ENCODE peak calls at places on chromosomes 11 and 22, in seven cellular contexts. W is adrenal gland, F is HepG2, C is sigmoid colon, I is HCT116, S is heart left ventricle, R is esophagus squamous epithelium. B is an unnamed sample.
A peak's percentile ranks its signal among the peaks of the same experiment; 100 is the strongest.

GRCh38 chr11:67404515-67405195 is 772 bp downstream of the TBC1D10C start:
- DNase-seq in W (no peak), F (no peak), C (no peak), I (no peak), S (no peak), R (no peak), B (no peak)

GRCh38 chr11:61058583-61059259 is 43.6 kb upstream of the CD5 start:
- DNase-seq in W (no peak), F (no peak), C (peak; percentile 22), I (no peak), S (no peak), R (no peak), B (no peak)

GRCh38 chr22:46297151-46297819 is 615 bp downstream of the GTSE1 start:
- DNase-seq in W (peak; percentile 65), F (peak; percentile 11), C (no peak), I (no peak), S (no peak), R (no peak), B (no peak)

GRCh38 chr11:80638296-80638695 is 1197.5 kb upstream of the TENM4 start:
- DNase-seq in W (no peak), F (no peak), C (no peak), I (no peak), S (no peak), R (no peak), B (no peak)

GRCh38 chr22:45603631-45604030 is 68.0 kb upstream of the ATXN10 start:
- DNase-seq in W (no peak), F (no peak), C (peak; percentile 48), I (no peak), S (no peak), R (no peak), B (no peak)

GRCh38 chr11:127993788-127994187 is 593.6 kb downstream of the ETS1 start:
- DNase-seq in W (no peak), F (no peak), C (no peak), I (no peak), S (no peak), R (no peak), B (no peak)

GRCh38 chr22:20436309-20437252 is 1.0 kb downstream of the SCARF2 start:
- DNase-seq in W (no peak), F (no peak), C (peak; percentile 73), I (no peak), S (no peak), R (no peak), B (peak; percentile 72)

GRCh38 chr22:17914474-17914873 is 109.9 kb downstream of the MICAL3 start:
- DNase-seq in W (no peak), F (no peak), C (peak; percentile 33), I (no peak), S (no peak), R (no peak), B (no peak)

GRCh38 chr11:112537846-112538330 is 277.2 kb upstream of the PLET1 start:
- DNase-seq in W (no peak), F (no peak), C (no peak), I (no peak), S (no peak), R (no peak), B (no peak)

GRCh38 chr22:30947821-30948454 is 20.6 kb downstream of the MORC2 start:
- DNase-seq in W (no peak), F (peak; percentile 26), C (no peak), I (peak; percentile 16), S (no peak), R (no peak), B (no peak)

GRCh38 chr11:67354314-67355022 is 1.1 kb upstream of the POLD4 start:
- DNase-seq in W (peak; percentile 87), F (peak; percentile 97), C (peak; percentile 81), I (peak; percentile 92), S (peak; percentile 69), R (no peak), B (no peak)

GRCh38 chr11:96205460-96205809 is 137.6 kb downstream of the MAML2 start:
- DNase-seq in W (no peak), F (no peak), C (no peak), I (no peak), S (no peak), R (no peak), B (no peak)

GRCh38 chr11:108853151-108853550 is 188.3 kb downstream of the DDX10 start:
- DNase-seq in W (no peak), F (no peak), C (no peak), I (no peak), S (no peak), R (no peak), B (no peak)
- H3K27ac ChIP-seq in W (no peak overlapping the region), F (no peak overlapping the region), C (no peak overlapping the region), I (no peak overlapping the region), S (no peak overlapping the region), R (no peak overlapping the region), B (no peak overlapping the region)

GRCh38 chr11:14520086-14520901 is at the start of gene PSMA1:
- DNase-seq in W (peak; percentile 97), F (peak; percentile 94), C (peak; percentile 97), I (peak; percentile 89), S (peak; percentile 95), R (peak; percentile 74), B (peak; percentile 97)
- TF ChIP-seq POLR2A in W (peak; percentile 85), F (peak; percentile 79), C (peak; percentile 37), I (peak; percentile 59), S (no peak), R (no peak), B (peak; percentile 62)

GRCh38 chr22:47484960-47485571 is 722.6 kb downstream of the TBC1D22A start:
- DNase-seq in W (no peak), F (no peak), C (no peak), I (no peak), S (no peak), R (no peak), B (no peak)
- H3K27ac ChIP-seq in W (no peak overlapping the region), F (no peak overlapping the region), C (no peak overlapping the region), I (no peak overlapping the region), S (no peak overlapping the region), R (no peak overlapping the region), B (no peak overlapping the region)

GRCh38 chr11:70271635-70271953 is 1.1 kb downstream of the PPFIA1 start:
- DNase-seq in W (no peak), F (no peak), C (peak; percentile 45), I (no peak), S (no peak), R (no peak), B (no peak)

GRCh38 chr11:70270104-70270876 is at the start of gene PPFIA1:
- DNase-seq in W (peak; percentile 96), F (peak; percentile 90), C (peak; percentile 97), I (peak; percentile 91), S (peak; percentile 96), R (peak; percentile 65), B (peak; percentile 95)

GRCh38 chr11:70268526-70268925 is 2.0 kb upstream of the PPFIA1 start:
- DNase-seq in W (no peak), F (no peak), C (no peak), I (no peak), S (no peak), R (no peak), B (no peak)

GRCh38 chr11:70272009-70272408 is 1.5 kb downstream of the PPFIA1 start:
- DNase-seq in W (no peak), F (no peak), C (peak; percentile 27), I (no peak), S (no peak), R (no peak), B (no peak)

DNA sequence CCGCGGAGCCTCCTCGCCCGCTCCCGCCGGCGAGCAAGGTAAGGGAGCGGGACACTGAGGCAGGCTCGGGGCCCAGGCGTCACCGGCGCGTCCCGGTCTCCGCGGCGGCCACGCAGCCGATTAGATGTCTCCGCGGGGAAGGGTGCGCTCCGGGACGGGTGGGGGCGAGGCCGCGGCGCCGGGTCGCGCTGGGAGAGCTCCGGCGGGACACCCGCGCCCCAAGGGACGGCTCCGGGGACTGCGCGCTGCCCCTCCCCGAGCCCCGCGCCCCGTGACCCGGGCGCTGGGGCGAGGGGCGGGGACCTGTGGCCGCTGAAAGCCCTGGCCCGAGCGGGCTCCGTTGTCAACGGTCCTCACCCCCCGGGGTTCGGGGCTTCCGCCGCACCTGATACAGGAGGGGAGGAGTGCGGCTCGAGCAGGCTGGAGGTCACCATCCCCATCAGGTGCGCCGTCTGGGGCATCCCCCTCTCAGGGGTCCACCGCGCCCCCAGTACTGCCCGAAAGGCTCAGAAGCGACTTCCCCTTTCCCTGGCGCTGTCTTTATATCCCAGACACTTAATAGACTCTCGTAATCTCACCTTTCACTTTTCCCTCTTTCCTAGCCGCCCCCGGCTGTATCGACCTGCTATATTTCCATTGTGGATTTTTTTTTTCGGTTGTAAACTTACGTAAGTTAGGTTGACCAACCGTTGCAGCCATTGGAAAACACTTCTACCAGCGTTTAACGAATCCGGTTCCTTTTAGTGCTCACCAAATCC is 566 bp downstream of the PPFIA1 start:
- DNase-seq in W (peak; percentile 46), F (peak; percentile 37), C (peak; percentile 69), I (no peak), S (peak; percentile 44), R (no peak), B (peak; percentile 71)
- TF ChIP-seq POLR2A in W (no peak), F (no peak), C (no peak), I (no peak), S (no peak), R (no peak), B (peak; percentile 9)

GRCh38 chr11:47329431-47329993 is 23.0 kb downstream of the MYBPC3 start:
- DNase-seq in W (no peak), F (no peak), C (no peak), I (no peak), S (peak; percentile 36), R (no peak), B (no peak)
- H3K27ac ChIP-seq in W (no peak overlapping the region), F (no peak overlapping the region), C (no peak overlapping the region), I (no peak overlapping the region), S (peak overlapping the region; percentile 74), R (peak overlapping the region; percentile 25), B (no peak overlapping the region)

DNA sequence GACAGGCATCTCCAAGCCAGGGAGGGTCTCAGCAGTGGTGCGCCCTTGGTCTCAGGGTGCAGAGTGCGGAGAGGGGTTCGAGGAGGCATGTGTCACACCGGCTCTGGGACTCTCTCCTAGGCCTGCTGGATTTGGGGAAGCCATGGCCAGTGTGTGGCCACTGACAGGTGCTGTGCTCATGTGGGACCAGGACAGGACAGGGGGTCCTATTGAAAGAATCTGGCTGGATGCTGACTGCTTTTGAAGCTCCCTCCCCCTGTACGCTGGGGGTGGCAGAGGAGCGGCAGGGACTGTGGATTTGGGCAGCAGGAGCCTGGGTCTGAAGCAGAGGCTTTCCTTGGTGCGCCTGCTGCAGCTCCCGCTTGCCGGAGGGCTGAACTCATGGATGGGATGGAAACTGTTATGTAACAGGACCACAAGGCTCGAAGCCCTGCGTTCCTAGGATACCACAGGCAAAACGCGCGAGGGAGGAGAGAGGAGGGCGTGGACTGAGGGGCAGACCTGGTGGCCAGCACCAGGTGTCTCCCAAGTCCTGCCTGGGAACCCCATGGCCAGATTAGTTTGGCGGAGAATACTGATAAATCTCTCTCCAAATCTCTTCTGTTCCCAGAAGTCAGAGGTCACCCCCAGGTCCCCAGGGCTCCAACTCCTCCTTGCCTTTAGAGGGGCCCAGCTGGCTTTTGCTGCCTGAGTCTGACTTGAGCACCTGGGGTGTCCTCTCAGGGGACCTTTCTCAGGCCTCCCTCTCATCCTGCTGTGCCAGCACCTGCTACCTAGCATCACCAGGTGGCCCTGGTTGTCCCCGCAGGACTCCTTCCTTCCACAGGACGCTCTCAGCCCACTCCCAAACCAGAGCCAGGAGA is 13.8 kb upstream of the TEF start:
- DNase-seq in W (peak; percentile 52), F (peak; percentile 39), C (peak; percentile 88), I (no peak), S (peak; percentile 59), R (no peak), B (no peak)
- TF ChIP-seq POLR2A in W (peak; percentile 5), F (no peak), C (peak; percentile 16), I (no peak), S (no peak), R (no peak), B (no peak)

GRCh38 chr11:125062196-125062930 is 742 bp upstream of the SLC37A2 start:
- DNase-seq in W (no peak), F (no peak), C (no peak), I (no peak), S (no peak), R (no peak), B (no peak)
- H3K27ac ChIP-seq in W (peak overlapping the region; percentile 76), F (no peak overlapping the region), C (peak overlapping the region; percentile 67), I (no peak overlapping the region), S (no peak overlapping the region), R (peak overlapping the region; percentile 87), B (peak overlapping the region; percentile 73)